ENCODE peak calls at places on chromosomes 12 and 14, in seven cellular contexts. One of them, this sample, is unnamed.

GRCh38 chr12:68812553-68813241 is 4.7 kb downstream of the MDM2 start:
- DNase-seq in psoas muscle: no peak
- DNase-seq in lung: no peak
- DNase-seq in suprapubic skin: no peak
- DNase-seq in nephron progenitor cell: no peak
- DNase-seq in ovary: no peak
- DNase-seq in PC-3: no peak
- DNase-seq in this sample: no peak

GRCh38 chr12:47942327-47943230 is 20.8 kb upstream of the TMEM106C start:
- DNase-seq in psoas muscle: no peak
- DNase-seq in lung: no peak
- DNase-seq in suprapubic skin: no peak
- DNase-seq in nephron progenitor cell: peak; percentile 43
- DNase-seq in ovary: no peak
- DNase-seq in PC-3: no peak
- DNase-seq in this sample: no peak

GRCh38 chr14:56585461-56586084 is 6.0 kb downstream of the TMEM260 start:
- DNase-seq in psoas muscle: no peak
- DNase-seq in lung: no peak
- DNase-seq in suprapubic skin: no peak
- DNase-seq in nephron progenitor cell: no peak
- DNase-seq in ovary: no peak
- DNase-seq in PC-3: peak; percentile 99
- DNase-seq in this sample: no peak

GRCh38 chr14:21748869-21749303 is 75.3 kb upstream of the OR4E1 start:
- DNase-seq in psoas muscle: no peak
- DNase-seq in lung: no peak
- DNase-seq in suprapubic skin: no peak
- DNase-seq in nephron progenitor cell: peak; percentile 64
- DNase-seq in ovary: no peak
- DNase-seq in PC-3: peak; percentile 72
- DNase-seq in this sample: no peak

GRCh38 chr12:9649532-9649940 is 20.0 kb upstream of the CLEC2D start:
- DNase-seq in psoas muscle: no peak
- DNase-seq in lung: no peak
- DNase-seq in suprapubic skin: no peak
- DNase-seq in nephron progenitor cell: peak; percentile 19
- DNase-seq in ovary: no peak
- DNase-seq in PC-3: no peak
- DNase-seq in this sample: no peak

GRCh38 chr12:107990325-107990724 is 138.8 kb upstream of the WSCD2 start:
- DNase-seq in psoas muscle: peak; percentile 13
- DNase-seq in lung: no peak
- DNase-seq in suprapubic skin: no peak
- DNase-seq in nephron progenitor cell: peak; percentile 66
- DNase-seq in ovary: no peak
- DNase-seq in PC-3: peak; percentile 62
- DNase-seq in this sample: no peak

GRCh38 chr12:100267603-100268281 is 765 bp downstream of the SCYL2 start:
- DNase-seq in psoas muscle: no peak
- DNase-seq in lung: peak; percentile 35
- DNase-seq in suprapubic skin: no peak
- DNase-seq in nephron progenitor cell: no peak
- DNase-seq in ovary: no peak
- DNase-seq in PC-3: peak; percentile 30
- DNase-seq in this sample: peak; percentile 46

GRCh38 chr12:8644345-8645248 is 18.0 kb downstream of the MFAP5 start:
- DNase-seq in psoas muscle: no peak
- DNase-seq in lung: no peak
- DNase-seq in suprapubic skin: no peak
- DNase-seq in nephron progenitor cell: no peak
- DNase-seq in ovary: no peak
- DNase-seq in PC-3: no peak
- DNase-seq in this sample: no peak

GRCh38 chr12:120225852-120226640 is 25.1 kb upstream of the RPLP0 start:
- DNase-seq in psoas muscle: peak; percentile 22
- DNase-seq in lung: peak; percentile 82
- DNase-seq in suprapubic skin: no peak
- DNase-seq in nephron progenitor cell: no peak
- DNase-seq in ovary: no peak
- DNase-seq in PC-3: no peak
- DNase-seq in this sample: no peak

GRCh38 chr14:76938092-76938500 is 90.4 kb downstream of the IRF2BPL start:
- DNase-seq in psoas muscle: no peak
- DNase-seq in lung: no peak
- DNase-seq in suprapubic skin: no peak
- DNase-seq in nephron progenitor cell: no peak
- DNase-seq in ovary: no peak
- DNase-seq in PC-3: no peak
- DNase-seq in this sample: no peak

GRCh38 chr14:33839193-33840076 is 111.4 kb downstream of the EGLN3 start:
- DNase-seq in psoas muscle: peak; percentile 35
- DNase-seq in lung: peak; percentile 42
- DNase-seq in suprapubic skin: no peak
- DNase-seq in nephron progenitor cell: peak; percentile 62
- DNase-seq in ovary: peak; percentile 42
- DNase-seq in PC-3: peak; percentile 69
- DNase-seq in this sample: no peak

GRCh38 chr14:24673534-24674203 is 39.7 kb upstream of the GZMB start:
- DNase-seq in psoas muscle: no peak
- DNase-seq in lung: no peak
- DNase-seq in suprapubic skin: no peak
- DNase-seq in nephron progenitor cell: no peak
- DNase-seq in ovary: no peak
- DNase-seq in PC-3: no peak
- DNase-seq in this sample: no peak

GRCh38 chr12:120207227-120207626 is 6.3 kb upstream of the RPLP0 start:
- DNase-seq in psoas muscle: no peak
- DNase-seq in lung: no peak
- DNase-seq in suprapubic skin: no peak
- DNase-seq in nephron progenitor cell: no peak
- DNase-seq in ovary: no peak
- DNase-seq in PC-3: no peak
- DNase-seq in this sample: no peak

GRCh38 chr14:63573579-63573978 is 30.4 kb upstream of the PPP2R5E start:
- DNase-seq in psoas muscle: no peak
- DNase-seq in lung: no peak
- DNase-seq in suprapubic skin: no peak
- DNase-seq in nephron progenitor cell: no peak
- DNase-seq in ovary: no peak
- DNase-seq in PC-3: peak; percentile 11
- DNase-seq in this sample: no peak

GRCh38 chr14:61661471-61661988 is 33.8 kb upstream of the HIF1A start:
- DNase-seq in psoas muscle: no peak
- DNase-seq in lung: no peak
- DNase-seq in suprapubic skin: no peak
- DNase-seq in nephron progenitor cell: no peak
- DNase-seq in ovary: no peak
- DNase-seq in PC-3: peak; percentile 63
- DNase-seq in this sample: no peak

GRCh38 chr14:61537567-61538463 is 157.5 kb upstream of the HIF1A start:
- DNase-seq in psoas muscle: no peak
- DNase-seq in lung: peak; percentile 73
- DNase-seq in suprapubic skin: no peak
- DNase-seq in nephron progenitor cell: no peak
- DNase-seq in ovary: no peak
- DNase-seq in PC-3: peak; percentile 100
- DNase-seq in this sample: no peak

GRCh38 chr12:14126692-14127091 is 145.3 kb upstream of the GRIN2B start:
- DNase-seq in psoas muscle: no peak
- DNase-seq in lung: no peak
- DNase-seq in suprapubic skin: no peak
- DNase-seq in nephron progenitor cell: no peak
- DNase-seq in ovary: no peak
- DNase-seq in PC-3: no peak
- DNase-seq in this sample: no peak

GRCh38 chr12:60333461-60333860 is 737.6 kb downstream of the SLC16A7 start:
- DNase-seq in psoas muscle: no peak
- DNase-seq in lung: no peak
- DNase-seq in suprapubic skin: no peak
- DNase-seq in nephron progenitor cell: no peak
- DNase-seq in ovary: no peak
- DNase-seq in PC-3: peak; percentile 71
- DNase-seq in this sample: no peak

GRCh38 chr14:76168531-76168930 is 16.8 kb downstream of the GPATCH2L start:
- DNase-seq in psoas muscle: no peak
- DNase-seq in lung: no peak
- DNase-seq in suprapubic skin: no peak
- DNase-seq in nephron progenitor cell: no peak
- DNase-seq in ovary: no peak
- DNase-seq in PC-3: peak; percentile 17
- DNase-seq in this sample: no peak

GRCh38 chr12:51443573-51443972 is 18.9 kb downstream of the SLC4A8 start:
- DNase-seq in psoas muscle: no peak
- DNase-seq in lung: no peak
- DNase-seq in suprapubic skin: no peak
- DNase-seq in nephron progenitor cell: no peak
- DNase-seq in ovary: no peak
- DNase-seq in PC-3: no peak
- DNase-seq in this sample: no peak

GRCh38 chr14:105192866-105193731 is 12.0 kb upstream of the NUDT14 start:
- DNase-seq in psoas muscle: no peak
- DNase-seq in lung: no peak
- DNase-seq in suprapubic skin: no peak
- DNase-seq in nephron progenitor cell: no peak
- DNase-seq in ovary: no peak
- DNase-seq in PC-3: no peak
- DNase-seq in this sample: no peak

GRCh38 chr12:56128669-56129209 is 672 bp downstream of the ESYT1 start:
- DNase-seq in psoas muscle: peak; percentile 35
- DNase-seq in lung: no peak
- DNase-seq in suprapubic skin: no peak
- DNase-seq in nephron progenitor cell: peak; percentile 41
- DNase-seq in ovary: no peak
- DNase-seq in PC-3: no peak
- DNase-seq in this sample: no peak

GRCh38 chr12:116426391-116427136 is 132.6 kb upstream of the MAP1LC3B2 start:
- DNase-seq in psoas muscle: peak; percentile 73
- DNase-seq in lung: peak; percentile 29
- DNase-seq in suprapubic skin: peak; percentile 87
- DNase-seq in nephron progenitor cell: peak; percentile 36
- DNase-seq in ovary: peak; percentile 83
- DNase-seq in PC-3: peak; percentile 99
- DNase-seq in this sample: no peak

GRCh38 chr12:112607427-112607826 is 184.1 kb upstream of the RPH3A start:
- DNase-seq in psoas muscle: no peak
- DNase-seq in lung: no peak
- DNase-seq in suprapubic skin: no peak
- DNase-seq in nephron progenitor cell: no peak
- DNase-seq in ovary: no peak
- DNase-seq in PC-3: no peak
- DNase-seq in this sample: no peak

GRCh38 chr12:28710882-28711281 is 438.2 kb upstream of the FAR2 start:
- DNase-seq in psoas muscle: no peak
- DNase-seq in lung: no peak
- DNase-seq in suprapubic skin: no peak
- DNase-seq in nephron progenitor cell: no peak
- DNase-seq in ovary: no peak
- DNase-seq in PC-3: peak; percentile 98
- DNase-seq in this sample: no peak

DNA sequence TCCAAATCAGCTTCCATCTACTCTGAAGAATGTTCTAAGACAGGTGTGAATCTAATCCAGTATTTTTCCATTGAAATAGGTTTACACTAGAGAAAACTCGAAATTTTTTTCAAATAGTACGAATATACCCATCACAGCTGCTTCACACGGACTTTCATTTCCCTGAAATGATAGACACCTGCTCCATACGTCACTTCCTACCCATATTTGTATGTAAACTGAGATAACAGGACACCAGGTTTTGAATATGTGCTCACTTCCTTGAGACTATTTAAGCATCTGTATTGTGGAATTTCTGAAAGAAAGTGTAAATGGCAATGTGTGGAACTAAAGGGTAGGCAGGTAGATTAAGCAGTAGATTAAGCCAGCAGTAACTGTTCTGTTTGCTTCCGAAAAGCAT is 13.4 kb upstream of the ITPR2 start:
- DNase-seq in psoas muscle: no peak
- DNase-seq in lung: no peak
- DNase-seq in suprapubic skin: no peak
- DNase-seq in nephron progenitor cell: no peak
- DNase-seq in ovary: no peak
- DNase-seq in PC-3: no peak
- DNase-seq in this sample: no peak
- TF ChIP-seq CTCF in psoas muscle: no peak
- TF ChIP-seq CTCF in lung: no peak
- TF ChIP-seq CTCF in suprapubic skin: no peak
- TF ChIP-seq CTCF in nephron progenitor cell: no peak
- TF ChIP-seq CTCF in ovary: no peak
- TF ChIP-seq CTCF in PC-3: no peak
- TF ChIP-seq CTCF in this sample: no peak

DNA sequence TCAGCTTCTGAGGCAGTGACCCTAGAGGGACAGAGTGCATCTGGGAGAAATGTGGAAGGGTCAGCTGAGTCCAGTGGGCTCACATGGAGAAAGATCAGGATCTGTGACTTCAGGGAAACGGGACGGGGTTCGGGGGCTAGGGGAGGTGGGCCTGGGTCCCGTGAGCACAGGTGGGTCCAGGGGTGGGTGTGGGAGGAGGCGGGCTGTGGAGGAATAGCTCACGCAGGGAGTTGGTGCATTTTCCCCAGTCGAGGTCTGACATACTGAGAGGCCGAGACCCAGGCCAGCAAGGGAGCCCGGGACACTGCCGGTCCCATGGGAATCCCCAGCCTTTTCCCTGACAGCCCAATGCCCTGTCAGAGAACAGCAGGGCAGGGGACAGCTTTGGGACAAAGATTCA is 93.1 kb downstream of the TNFAIP2 start:
- DNase-seq in psoas muscle: no peak
- DNase-seq in lung: no peak
- DNase-seq in suprapubic skin: no peak
- DNase-seq in nephron progenitor cell: no peak
- DNase-seq in ovary: no peak
- DNase-seq in PC-3: no peak
- DNase-seq in this sample: no peak
- TF ChIP-seq CTCF in psoas muscle: no peak
- TF ChIP-seq CTCF in lung: no peak
- TF ChIP-seq CTCF in suprapubic skin: no peak
- TF ChIP-seq CTCF in nephron progenitor cell: no peak
- TF ChIP-seq CTCF in ovary: no peak
- TF ChIP-seq CTCF in PC-3: no peak
- TF ChIP-seq CTCF in this sample: no peak

DNA sequence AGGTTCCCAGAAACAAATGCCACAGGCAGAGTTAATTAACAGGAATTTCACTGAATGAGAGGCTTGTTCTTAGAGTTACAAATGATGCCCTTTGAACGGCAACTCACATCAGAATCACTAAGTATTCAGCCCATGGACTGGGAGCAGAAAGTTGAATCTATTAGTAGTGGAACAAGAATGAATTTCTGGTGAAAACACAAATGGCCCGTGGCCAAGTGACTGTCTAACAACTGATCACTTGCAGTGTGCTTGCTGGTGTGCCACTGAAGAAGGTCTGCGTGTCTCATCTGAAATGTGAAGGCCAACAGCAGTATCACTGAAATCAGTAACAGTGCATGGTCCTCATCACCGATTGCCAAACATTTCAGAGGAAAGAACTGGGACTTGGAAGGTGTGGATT is 893.4 kb upstream of the TMEM132C start:
- DNase-seq in psoas muscle: no peak
- DNase-seq in lung: no peak
- DNase-seq in suprapubic skin: no peak
- DNase-seq in nephron progenitor cell: no peak
- DNase-seq in ovary: no peak
- DNase-seq in PC-3: no peak
- DNase-seq in this sample: no peak
- TF ChIP-seq CTCF in psoas muscle: no peak
- TF ChIP-seq CTCF in lung: no peak
- TF ChIP-seq CTCF in suprapubic skin: no peak
- TF ChIP-seq CTCF in nephron progenitor cell: no peak
- TF ChIP-seq CTCF in ovary: no peak
- TF ChIP-seq CTCF in PC-3: no peak
- TF ChIP-seq CTCF in this sample: no peak

GRCh38 chr12:24881724-24882371 is 67.1 kb downstream of the BCAT1 start:
- DNase-seq in psoas muscle: no peak
- DNase-seq in lung: no peak
- DNase-seq in suprapubic skin: no peak
- DNase-seq in nephron progenitor cell: no peak
- DNase-seq in ovary: no peak
- DNase-seq in PC-3: no peak
- DNase-seq in this sample: no peak
- TF ChIP-seq CTCF in psoas muscle: no peak
- TF ChIP-seq CTCF in lung: no peak
- TF ChIP-seq CTCF in suprapubic skin: no peak
- TF ChIP-seq CTCF in nephron progenitor cell: no peak
- TF ChIP-seq CTCF in ovary: no peak
- TF ChIP-seq CTCF in PC-3: no peak
- TF ChIP-seq CTCF in this sample: no peak

This sample was measured in CD14-positive monocyte.